ENCODE peak calls at places on chromosomes 6 and 20, in ten cellular contexts. One of them, this sample, is unnamed.

GRCh38 chr6:8536122-8536521 is 100.8 kb upstream of the SLC35B3 start:
- DNase-seq in COLO829: no peak
- DNase-seq in mesenteric fat pad: no peak
- DNase-seq in activated naive CD4-positive, alpha-beta T cell treated with anti-CD3 and anti-CD28 coated beads for 36 hours: no peak
- DNase-seq in stimulated activated naive CD8-positive, alpha-beta T cell treated with anti-CD3 and anti-CD28 coated beads, Interleukin-15, Interleukin-2, amounts not matched to agents 100 U/mL and 50 U/mL, for 24 hours: no peak
- DNase-seq in GF-D8: no peak
- DNase-seq in Karpas-422: no peak
- DNase-seq in T follicular helper cell: no peak
- DNase-seq in adrenal gland: no peak
- DNase-seq in B cell: no peak
- DNase-seq in this sample: no peak

GRCh38 chr6:2270049-2270448 is 24.6 kb upstream of the GMDS start:
- DNase-seq in COLO829: no peak
- DNase-seq in mesenteric fat pad: no peak
- DNase-seq in activated naive CD4-positive, alpha-beta T cell treated with anti-CD3 and anti-CD28 coated beads for 36 hours: no peak
- DNase-seq in stimulated activated naive CD8-positive, alpha-beta T cell treated with anti-CD3 and anti-CD28 coated beads, Interleukin-15, Interleukin-2, amounts not matched to agents 100 U/mL and 50 U/mL, for 24 hours: no peak
- DNase-seq in GF-D8: no peak
- DNase-seq in Karpas-422: no peak
- DNase-seq in T follicular helper cell: no peak
- DNase-seq in adrenal gland: no peak
- DNase-seq in B cell: no peak
- DNase-seq in this sample: no peak

GRCh38 chr6:14804001-14804401 is 441.9 kb upstream of the JARID2 start:
- DNase-seq in COLO829: no peak
- DNase-seq in mesenteric fat pad: no peak
- DNase-seq in activated naive CD4-positive, alpha-beta T cell treated with anti-CD3 and anti-CD28 coated beads for 36 hours: no peak
- DNase-seq in stimulated activated naive CD8-positive, alpha-beta T cell treated with anti-CD3 and anti-CD28 coated beads, Interleukin-15, Interleukin-2, amounts not matched to agents 100 U/mL and 50 U/mL, for 24 hours: no peak
- DNase-seq in GF-D8: no peak
- DNase-seq in Karpas-422: no peak
- DNase-seq in T follicular helper cell: no peak
- DNase-seq in adrenal gland: peak
- DNase-seq in B cell: no peak
- DNase-seq in this sample: peak

GRCh38 chr20:48284837-48285236 is 499.6 kb upstream of the SULF2 start:
- DNase-seq in COLO829: no peak
- DNase-seq in mesenteric fat pad: no peak
- DNase-seq in activated naive CD4-positive, alpha-beta T cell treated with anti-CD3 and anti-CD28 coated beads for 36 hours: no peak
- DNase-seq in stimulated activated naive CD8-positive, alpha-beta T cell treated with anti-CD3 and anti-CD28 coated beads, Interleukin-15, Interleukin-2, amounts not matched to agents 100 U/mL and 50 U/mL, for 24 hours: no peak
- DNase-seq in GF-D8: no peak
- DNase-seq in Karpas-422: no peak
- DNase-seq in T follicular helper cell: no peak
- DNase-seq in adrenal gland: no peak
- DNase-seq in B cell: no peak
- DNase-seq in this sample: no peak

GRCh38 chr6:22042713-22043112 is 254.1 kb downstream of the PRL start:
- DNase-seq in COLO829: no peak
- DNase-seq in mesenteric fat pad: no peak
- DNase-seq in activated naive CD4-positive, alpha-beta T cell treated with anti-CD3 and anti-CD28 coated beads for 36 hours: no peak
- DNase-seq in stimulated activated naive CD8-positive, alpha-beta T cell treated with anti-CD3 and anti-CD28 coated beads, Interleukin-15, Interleukin-2, amounts not matched to agents 100 U/mL and 50 U/mL, for 24 hours: no peak
- DNase-seq in GF-D8: no peak
- DNase-seq in Karpas-422: no peak
- DNase-seq in T follicular helper cell: no peak
- DNase-seq in adrenal gland: no peak
- DNase-seq in B cell: no peak
- DNase-seq in this sample: no peak

GRCh38 chr6:161418458-161418945 is 144.6 kb upstream of the AGPAT4 start:
- DNase-seq in COLO829: peak
- DNase-seq in mesenteric fat pad: no peak
- DNase-seq in activated naive CD4-positive, alpha-beta T cell treated with anti-CD3 and anti-CD28 coated beads for 36 hours: peak
- DNase-seq in stimulated activated naive CD8-positive, alpha-beta T cell treated with anti-CD3 and anti-CD28 coated beads, Interleukin-15, Interleukin-2, amounts not matched to agents 100 U/mL and 50 U/mL, for 24 hours: peak
- DNase-seq in GF-D8: no peak
- DNase-seq in Karpas-422: peak
- DNase-seq in T follicular helper cell: no peak
- DNase-seq in adrenal gland: peak
- DNase-seq in B cell: peak
- DNase-seq in this sample: peak

GRCh38 chr20:20009784-20010253 is 7.3 kb upstream of the NAA20 start:
- DNase-seq in COLO829: no peak
- DNase-seq in mesenteric fat pad: no peak
- DNase-seq in activated naive CD4-positive, alpha-beta T cell treated with anti-CD3 and anti-CD28 coated beads for 36 hours: no peak
- DNase-seq in stimulated activated naive CD8-positive, alpha-beta T cell treated with anti-CD3 and anti-CD28 coated beads, Interleukin-15, Interleukin-2, amounts not matched to agents 100 U/mL and 50 U/mL, for 24 hours: no peak
- DNase-seq in GF-D8: no peak
- DNase-seq in Karpas-422: no peak
- DNase-seq in T follicular helper cell: no peak
- DNase-seq in adrenal gland: no peak
- DNase-seq in B cell: no peak
- DNase-seq in this sample: no peak

GRCh38 chr6:89028774-89029173 is 51.8 kb upstream of the PNRC1 start:
- DNase-seq in COLO829: no peak
- DNase-seq in mesenteric fat pad: no peak
- DNase-seq in activated naive CD4-positive, alpha-beta T cell treated with anti-CD3 and anti-CD28 coated beads for 36 hours: no peak
- DNase-seq in stimulated activated naive CD8-positive, alpha-beta T cell treated with anti-CD3 and anti-CD28 coated beads, Interleukin-15, Interleukin-2, amounts not matched to agents 100 U/mL and 50 U/mL, for 24 hours: no peak
- DNase-seq in GF-D8: no peak
- DNase-seq in Karpas-422: no peak
- DNase-seq in T follicular helper cell: no peak
- DNase-seq in adrenal gland: no peak
- DNase-seq in B cell: no peak
- DNase-seq in this sample: no peak

GRCh38 chr20:3068986-3069900 is 2.2 kb upstream of the OXT start:
- DNase-seq in COLO829: no peak
- DNase-seq in mesenteric fat pad: no peak
- DNase-seq in activated naive CD4-positive, alpha-beta T cell treated with anti-CD3 and anti-CD28 coated beads for 36 hours: peak
- DNase-seq in stimulated activated naive CD8-positive, alpha-beta T cell treated with anti-CD3 and anti-CD28 coated beads, Interleukin-15, Interleukin-2, amounts not matched to agents 100 U/mL and 50 U/mL, for 24 hours: no peak
- DNase-seq in GF-D8: no peak
- DNase-seq in Karpas-422: peak
- DNase-seq in T follicular helper cell: peak
- DNase-seq in adrenal gland: peak
- DNase-seq in B cell: peak
- DNase-seq in this sample: no peak

GRCh38 chr6:79467716-79468115 is 69.5 kb downstream of the LCA5 start:
- DNase-seq in COLO829: no peak
- DNase-seq in mesenteric fat pad: no peak
- DNase-seq in activated naive CD4-positive, alpha-beta T cell treated with anti-CD3 and anti-CD28 coated beads for 36 hours: no peak
- DNase-seq in stimulated activated naive CD8-positive, alpha-beta T cell treated with anti-CD3 and anti-CD28 coated beads, Interleukin-15, Interleukin-2, amounts not matched to agents 100 U/mL and 50 U/mL, for 24 hours: no peak
- DNase-seq in GF-D8: no peak
- DNase-seq in Karpas-422: no peak
- DNase-seq in T follicular helper cell: no peak
- DNase-seq in adrenal gland: no peak
- DNase-seq in B cell: no peak
- DNase-seq in this sample: peak

GRCh38 chr20:49948809-49949507 is 12.8 kb downstream of the RNF114 start:
- DNase-seq in COLO829: no peak
- DNase-seq in mesenteric fat pad: no peak
- DNase-seq in activated naive CD4-positive, alpha-beta T cell treated with anti-CD3 and anti-CD28 coated beads for 36 hours: no peak
- DNase-seq in stimulated activated naive CD8-positive, alpha-beta T cell treated with anti-CD3 and anti-CD28 coated beads, Interleukin-15, Interleukin-2, amounts not matched to agents 100 U/mL and 50 U/mL, for 24 hours: no peak
- DNase-seq in GF-D8: no peak
- DNase-seq in Karpas-422: peak
- DNase-seq in T follicular helper cell: no peak
- DNase-seq in adrenal gland: no peak
- DNase-seq in B cell: no peak
- DNase-seq in this sample: peak

GRCh38 chr20:38109025-38109541 is 56.0 kb downstream of the TGM2 start:
- DNase-seq in COLO829: no peak
- DNase-seq in mesenteric fat pad: no peak
- DNase-seq in activated naive CD4-positive, alpha-beta T cell treated with anti-CD3 and anti-CD28 coated beads for 36 hours: no peak
- DNase-seq in stimulated activated naive CD8-positive, alpha-beta T cell treated with anti-CD3 and anti-CD28 coated beads, Interleukin-15, Interleukin-2, amounts not matched to agents 100 U/mL and 50 U/mL, for 24 hours: no peak
- DNase-seq in GF-D8: no peak
- DNase-seq in Karpas-422: no peak
- DNase-seq in T follicular helper cell: no peak
- DNase-seq in adrenal gland: peak
- DNase-seq in B cell: no peak
- DNase-seq in this sample: peak

GRCh38 chr6:98653171-98653570 is 181.2 kb upstream of the POU3F2 start:
- DNase-seq in COLO829: no peak
- DNase-seq in mesenteric fat pad: no peak
- DNase-seq in activated naive CD4-positive, alpha-beta T cell treated with anti-CD3 and anti-CD28 coated beads for 36 hours: no peak
- DNase-seq in stimulated activated naive CD8-positive, alpha-beta T cell treated with anti-CD3 and anti-CD28 coated beads, Interleukin-15, Interleukin-2, amounts not matched to agents 100 U/mL and 50 U/mL, for 24 hours: no peak
- DNase-seq in GF-D8: no peak
- DNase-seq in Karpas-422: no peak
- DNase-seq in T follicular helper cell: no peak
- DNase-seq in adrenal gland: no peak
- DNase-seq in B cell: no peak
- DNase-seq in this sample: no peak